ENCODE peak calls at places on chromosome 17, in six cellular contexts. K, Z, E, X, M and H are unnamed samples.

GRCh38 chr17:72556944-72557826 is 436.4 kb downstream of the SOX9 start:
- DNase-seq in M (no peak), X (peak; percentile 64), E (peak; percentile 42), Z (peak; percentile 83), K (peak; percentile 46), H (no peak)

GRCh38 chr17:68344701-68345136 is 53.4 kb downstream of the ARSG start:
- DNase-seq in X (no peak), Z (no peak), E (peak; percentile 63), K (no peak), M (no peak), H (no peak)

GRCh38 chr17:2034806-2035548 is 5.0 kb downstream of the DPH1 start:
- DNase-seq in M (no peak), Z (no peak), X (no peak), E (no peak), K (peak; percentile 34), H (no peak)

GRCh38 chr17:40322417-40323315 is 13.7 kb downstream of the RARA start:
- DNase-seq in E (peak; percentile 98), K (peak; percentile 73), Z (peak; percentile 82), X (peak; percentile 42), M (peak; percentile 91), H (peak; percentile 94)

GRCh38 chr17:38883592-38884526 is 14.0 kb downstream of the LASP1 start:
- DNase-seq in X (peak; percentile 55), M (no peak), Z (no peak), K (peak; percentile 58), E (no peak), H (no peak)

GRCh38 chr17:30273373-30273772 is 18.4 kb downstream of the BLMH start:
- DNase-seq in M (no peak), Z (no peak), K (peak; percentile 77), E (no peak), X (no peak), H (no peak)

GRCh38 chr17:35630530-35631148 is 43.5 kb downstream of the AP2B1 start:
- DNase-seq in X (no peak), K (peak; percentile 76), Z (peak; percentile 9), M (no peak), E (no peak), H (no peak)

GRCh38 chr17:68288804-68289203 is 2.1 kb downstream of the SLC16A6 start:
- DNase-seq in Z (peak; percentile 37), K (peak; percentile 33), E (peak; percentile 54), X (no peak), M (no peak), H (peak; percentile 63)

GRCh38 chr17:61720016-61720795 is 129.2 kb upstream of the NACA2 start:
- DNase-seq in E (no peak), K (peak; percentile 51), M (no peak), X (no peak), Z (no peak), H (no peak)

GRCh38 chr17:65198653-65199382 is 61.6 kb downstream of the RGS9 start:
- DNase-seq in M (no peak), Z (peak; percentile 73), X (no peak), K (peak; percentile 53), E (no peak), H (no peak)

GRCh38 chr17:82019905-82020873 is 2.5 kb downstream of the CENPX start:
- DNase-seq in X (no peak), K (peak; percentile 36), Z (peak; percentile 72), M (no peak), E (peak; percentile 55), H (no peak)

GRCh38 chr17:66627985-66628384 is 206.9 kb upstream of the CACNG5 start:
- DNase-seq in X (no peak), K (peak; percentile 11), E (no peak), M (no peak), Z (no peak), H (no peak)

GRCh38 chr17:80758793-80759673 is 214.4 kb downstream of the RPTOR start:
- DNase-seq in Z (no peak), X (no peak), M (no peak), K (no peak), E (peak; percentile 62), H (no peak)

GRCh38 chr17:78748048-78748729 is 33.9 kb downstream of the CYTH1 start:
- DNase-seq in M (no peak), Z (no peak), E (peak; percentile 62), X (no peak), K (no peak), H (no peak)

GRCh38 chr17:73316919-73317505 is 5.2 kb upstream of the CDC42EP4 start:
- DNase-seq in X (no peak), K (no peak), Z (no peak), E (no peak), M (no peak), H (no peak)

GRCh38 chr17:12734852-12735430 is 54.4 kb upstream of the ARHGAP44 start:
- DNase-seq in M (no peak), Z (no peak), E (no peak), X (no peak), K (no peak), H (peak; percentile 50)

GRCh38 chr17:72305472-72305871 is 184.7 kb downstream of the SOX9 start:
- DNase-seq in K (peak; percentile 23), E (no peak), M (no peak), Z (no peak), X (no peak), H (no peak)

GRCh38 chr17:80529104-80529903 is 15.3 kb upstream of the RPTOR start:
- DNase-seq in X (no peak), K (no peak), M (no peak), E (no peak), Z (no peak), H (no peak)

GRCh38 chr17:19357351-19358140 is 5.0 kb downstream of the B9D1 start:
- DNase-seq in K (no peak), Z (no peak), M (no peak), E (no peak), X (no peak), H (no peak)

GRCh38 chr17:62064029-62064790 is 868 bp downstream of the MED13 start:
- DNase-seq in X (no peak), K (peak; percentile 56), Z (no peak), M (no peak), E (no peak), H (no peak)

GRCh38 chr17:1109606-1110523 is 69.9 kb downstream of the ABR start:
- DNase-seq in M (no peak), Z (peak; percentile 53), E (peak; percentile 40), K (no peak), X (no peak), H (no peak)

GRCh38 chr17:67276075-67276474 is 31.1 kb upstream of the HELZ start:
- DNase-seq in Z (peak; percentile 61), K (no peak), M (no peak), X (no peak), E (no peak), H (no peak)

GRCh38 chr17:44787271-44787940 is 28.6 kb downstream of the ADAM11 start:
- DNase-seq in M (no peak), X (no peak), K (no peak), E (no peak), Z (no peak), H (no peak)

GRCh38 chr17:66088173-66088572 is 103.8 kb downstream of the CEP112 start:
- DNase-seq in Z (no peak), K (no peak), X (no peak), M (no peak), E (no peak), H (no peak)

GRCh38 chr17:81869221-81870154 is 1.6 kb downstream of the ARHGDIA start:
- DNase-seq in E (no peak), K (peak; percentile 23), Z (peak; percentile 69), X (no peak), M (no peak), H (no peak)

GRCh38 chr17:44741316-44741715 is 17.5 kb upstream of the ADAM11 start:
- DNase-seq in M (no peak), E (no peak), Z (no peak), X (no peak), K (no peak), H (no peak)

GRCh38 chr17:75824591-75825518 is 19.3 kb downstream of the UNC13D start:
- DNase-seq in X (no peak), M (no peak), K (no peak), E (no peak), Z (no peak), H (no peak)